ENCODE peak calls at places on chromosomes 11 and 22, in seven cellular contexts. One of them, this sample, is unnamed.

GRCh38 chr11:69670158-69670845 is 4.9 kb downstream of the LTO1 start:
- DNase-seq in right atrium auricular region: peak; percentile 88
- DNase-seq in GM03348: peak; percentile 93
- DNase-seq in stomach: peak; percentile 85
- DNase-seq in stimulated activated naive CD8-positive, alpha-beta T cell treated with anti-CD3 and anti-CD28 coated beads, Interleukin-15, amount 100 ng/mL, for 72 hours: peak; percentile 47
- DNase-seq in HFFc6: peak; percentile 72
- DNase-seq in Kasumi-1: peak; percentile 74
- DNase-seq in this sample: peak; percentile 63

GRCh38 chr22:36743591-36744412 is 32.1 kb downstream of the IFT27 start:
- DNase-seq in right atrium auricular region: no peak
- DNase-seq in GM03348: no peak
- DNase-seq in stomach: no peak
- DNase-seq in stimulated activated naive CD8-positive, alpha-beta T cell treated with anti-CD3 and anti-CD28 coated beads, Interleukin-15, amount 100 ng/mL, for 72 hours: no peak
- DNase-seq in HFFc6: no peak
- DNase-seq in Kasumi-1: no peak
- DNase-seq in this sample: no peak

GRCh38 chr22:45608763-45609180 is 62.9 kb upstream of the ATXN10 start:
- DNase-seq in right atrium auricular region: no peak
- DNase-seq in GM03348: peak; percentile 67
- DNase-seq in stomach: no peak
- DNase-seq in stimulated activated naive CD8-positive, alpha-beta T cell treated with anti-CD3 and anti-CD28 coated beads, Interleukin-15, amount 100 ng/mL, for 72 hours: peak; percentile 21
- DNase-seq in HFFc6: peak; percentile 85
- DNase-seq in Kasumi-1: peak; percentile 76
- DNase-seq in this sample: no peak

GRCh38 chr11:279966-280761 is 2.0 kb downstream of the NLRP6 start:
- DNase-seq in right atrium auricular region: no peak
- DNase-seq in GM03348: peak; percentile 68
- DNase-seq in stomach: no peak
- DNase-seq in stimulated activated naive CD8-positive, alpha-beta T cell treated with anti-CD3 and anti-CD28 coated beads, Interleukin-15, amount 100 ng/mL, for 72 hours: peak; percentile 56
- DNase-seq in HFFc6: no peak
- DNase-seq in Kasumi-1: peak; percentile 70
- DNase-seq in this sample: no peak

GRCh38 chr22:47195676-47196492 is 433.4 kb downstream of the TBC1D22A start:
- DNase-seq in right atrium auricular region: peak; percentile 49
- DNase-seq in GM03348: no peak
- DNase-seq in stomach: peak; percentile 18
- DNase-seq in stimulated activated naive CD8-positive, alpha-beta T cell treated with anti-CD3 and anti-CD28 coated beads, Interleukin-15, amount 100 ng/mL, for 72 hours: peak; percentile 4
- DNase-seq in HFFc6: no peak
- DNase-seq in Kasumi-1: no peak
- DNase-seq in this sample: peak; percentile 17

GRCh38 chr11:64364435-64364834 is 5.5 kb downstream of the RPS6KA4 start:
- DNase-seq in right atrium auricular region: no peak
- DNase-seq in GM03348: no peak
- DNase-seq in stomach: no peak
- DNase-seq in stimulated activated naive CD8-positive, alpha-beta T cell treated with anti-CD3 and anti-CD28 coated beads, Interleukin-15, amount 100 ng/mL, for 72 hours: no peak
- DNase-seq in HFFc6: no peak
- DNase-seq in Kasumi-1: no peak
- DNase-seq in this sample: no peak

GRCh38 chr22:43310311-43310710 is 32.9 kb downstream of the SCUBE1 start:
- DNase-seq in right atrium auricular region: no peak
- DNase-seq in GM03348: no peak
- DNase-seq in stomach: no peak
- DNase-seq in stimulated activated naive CD8-positive, alpha-beta T cell treated with anti-CD3 and anti-CD28 coated beads, Interleukin-15, amount 100 ng/mL, for 72 hours: no peak
- DNase-seq in HFFc6: no peak
- DNase-seq in Kasumi-1: no peak
- DNase-seq in this sample: no peak

GRCh38 chr11:68998390-68998911 is 14.6 kb downstream of the MRGPRF start:
- DNase-seq in right atrium auricular region: no peak
- DNase-seq in GM03348: no peak
- DNase-seq in stomach: no peak
- DNase-seq in stimulated activated naive CD8-positive, alpha-beta T cell treated with anti-CD3 and anti-CD28 coated beads, Interleukin-15, amount 100 ng/mL, for 72 hours: no peak
- DNase-seq in HFFc6: no peak
- DNase-seq in Kasumi-1: no peak
- DNase-seq in this sample: peak; percentile 15

GRCh38 chr11:34650528-34650927 is 29.6 kb downstream of the EHF start:
- DNase-seq in right atrium auricular region: no peak
- DNase-seq in GM03348: no peak
- DNase-seq in stomach: no peak
- DNase-seq in stimulated activated naive CD8-positive, alpha-beta T cell treated with anti-CD3 and anti-CD28 coated beads, Interleukin-15, amount 100 ng/mL, for 72 hours: peak; percentile 96
- DNase-seq in HFFc6: no peak
- DNase-seq in Kasumi-1: peak; percentile 79
- DNase-seq in this sample: no peak

GRCh38 chr11:396511-396947 is 2.5 kb downstream of the PKP3 start:
- DNase-seq in right atrium auricular region: no peak
- DNase-seq in GM03348: peak; percentile 30
- DNase-seq in stomach: no peak
- DNase-seq in stimulated activated naive CD8-positive, alpha-beta T cell treated with anti-CD3 and anti-CD28 coated beads, Interleukin-15, amount 100 ng/mL, for 72 hours: peak; percentile 45
- DNase-seq in HFFc6: peak; percentile 26
- DNase-seq in Kasumi-1: peak; percentile 26
- DNase-seq in this sample: no peak

GRCh38 chr11:75240381-75241035 is at the start of gene TPBGL:
- DNase-seq in right atrium auricular region: no peak
- DNase-seq in GM03348: no peak
- DNase-seq in stomach: peak; percentile 23
- DNase-seq in stimulated activated naive CD8-positive, alpha-beta T cell treated with anti-CD3 and anti-CD28 coated beads, Interleukin-15, amount 100 ng/mL, for 72 hours: no peak
- DNase-seq in HFFc6: no peak
- DNase-seq in Kasumi-1: no peak
- DNase-seq in this sample: no peak

GRCh38 chr11:73384871-73385692 is 8.9 kb downstream of the RELT start:
- DNase-seq in right atrium auricular region: peak; percentile 70
- DNase-seq in GM03348: no peak
- DNase-seq in stomach: peak; percentile 49
- DNase-seq in stimulated activated naive CD8-positive, alpha-beta T cell treated with anti-CD3 and anti-CD28 coated beads, Interleukin-15, amount 100 ng/mL, for 72 hours: peak; percentile 41
- DNase-seq in HFFc6: no peak
- DNase-seq in Kasumi-1: peak; percentile 94
- DNase-seq in this sample: no peak

GRCh38 chr11:28461846-28462245 is 353.7 kb downstream of the METTL15 start:
- DNase-seq in right atrium auricular region: no peak
- DNase-seq in GM03348: no peak
- DNase-seq in stomach: no peak
- DNase-seq in stimulated activated naive CD8-positive, alpha-beta T cell treated with anti-CD3 and anti-CD28 coated beads, Interleukin-15, amount 100 ng/mL, for 72 hours: no peak
- DNase-seq in HFFc6: no peak
- DNase-seq in Kasumi-1: no peak
- DNase-seq in this sample: no peak

GRCh38 chr22:24030186-24030702 is 19.1 kb downstream of the CABIN1 start:
- DNase-seq in right atrium auricular region: no peak
- DNase-seq in GM03348: no peak
- DNase-seq in stomach: no peak
- DNase-seq in stimulated activated naive CD8-positive, alpha-beta T cell treated with anti-CD3 and anti-CD28 coated beads, Interleukin-15, amount 100 ng/mL, for 72 hours: no peak
- DNase-seq in HFFc6: no peak
- DNase-seq in Kasumi-1: no peak
- DNase-seq in this sample: no peak

GRCh38 chr11:109222730-109223129 is 199.3 kb upstream of the C11orf87 start:
- DNase-seq in right atrium auricular region: no peak
- DNase-seq in GM03348: no peak
- DNase-seq in stomach: no peak
- DNase-seq in stimulated activated naive CD8-positive, alpha-beta T cell treated with anti-CD3 and anti-CD28 coated beads, Interleukin-15, amount 100 ng/mL, for 72 hours: no peak
- DNase-seq in HFFc6: no peak
- DNase-seq in Kasumi-1: no peak
- DNase-seq in this sample: no peak

GRCh38 chr22:24482586-24482985 is 12.5 kb upstream of the UPB1 start:
- DNase-seq in right atrium auricular region: no peak
- DNase-seq in GM03348: peak; percentile 84
- DNase-seq in stomach: no peak
- DNase-seq in stimulated activated naive CD8-positive, alpha-beta T cell treated with anti-CD3 and anti-CD28 coated beads, Interleukin-15, amount 100 ng/mL, for 72 hours: no peak
- DNase-seq in HFFc6: peak; percentile 55
- DNase-seq in Kasumi-1: peak; percentile 25
- DNase-seq in this sample: no peak

GRCh38 chr22:21082248-21082647 is 36.5 kb downstream of the LRRC74B start:
- DNase-seq in right atrium auricular region: no peak
- DNase-seq in GM03348: no peak
- DNase-seq in stomach: no peak
- DNase-seq in stimulated activated naive CD8-positive, alpha-beta T cell treated with anti-CD3 and anti-CD28 coated beads, Interleukin-15, amount 100 ng/mL, for 72 hours: no peak
- DNase-seq in HFFc6: no peak
- DNase-seq in Kasumi-1: no peak
- DNase-seq in this sample: no peak

GRCh38 chr22:22787805-22788459 is 99.7 kb upstream of the IGLL5 start:
- DNase-seq in right atrium auricular region: no peak
- DNase-seq in GM03348: peak; percentile 72
- DNase-seq in stomach: peak; percentile 68
- DNase-seq in stimulated activated naive CD8-positive, alpha-beta T cell treated with anti-CD3 and anti-CD28 coated beads, Interleukin-15, amount 100 ng/mL, for 72 hours: peak; percentile 64
- DNase-seq in HFFc6: peak; percentile 33
- DNase-seq in Kasumi-1: peak; percentile 58
- DNase-seq in this sample: peak; percentile 39

This sample was measured in omental fat pad.